ENCODE peak calls at places on chromosomes 16 and 17, in six cellular contexts. J is H9, D is mesendoderm, L is mesenchymal stem cell, V is IMR-90, N is H1. C is an unnamed sample.

GRCh38 chr17:39553326-39553945 is 54.3 kb downstream of the NEUROD2 start:
- DNase-seq in J (no peak), D (no peak), L (no peak), V (peak), N (no peak), C (no peak)

GRCh38 chr17:79777166-79777843 is 643 bp upstream of the CBX2 start:
- DNase-seq in J (peak), D (peak), L (peak), V (peak), N (no peak), C (peak)

GRCh38 chr16:49533436-49533835 is 159.8 kb downstream of the C16orf78 start:
- DNase-seq in J (no peak), D (no peak), L (no peak), V (no peak), N (no peak), C (no peak)

GRCh38 chr17:16912021-16912962 is 59.6 kb downstream of the TNFRSF13B start:
- DNase-seq in J (no peak), D (no peak), L (no peak), V (no peak), N (no peak), C (no peak)

GRCh38 chr17:10172241-10172741 is 26.1 kb downstream of the GAS7 start:
- DNase-seq in J (no peak), D (peak), L (peak), V (peak), N (no peak), C (no peak)

GRCh38 chr17:29977836-29978235 is 36.4 kb downstream of the EFCAB5 start:
- DNase-seq in J (no peak), D (no peak), L (peak), V (peak), N (no peak), C (no peak)

GRCh38 chr17:58231644-58232043 is 6.7 kb upstream of the LPO start:
- DNase-seq in J (no peak), D (no peak), L (no peak), V (peak), N (no peak), C (no peak)

GRCh38 chr17:4788807-4789700 is at the start of gene GLTPD2:
- DNase-seq in J (peak), D (peak), L (peak), V (no peak), N (no peak), C (peak)

GRCh38 chr17:76273435-76273921 is 8.3 kb downstream of the UBALD2 start:
- DNase-seq in J (no peak), D (no peak), L (peak), V (no peak), N (no peak), C (no peak)

GRCh38 chr16:68216240-68216639 is 19.7 kb downstream of the ESRP2 start:
- DNase-seq in J (no peak), D (no peak), L (no peak), V (no peak), N (no peak), C (no peak)

GRCh38 chr16:17364319-17365210 is 106.2 kb downstream of the XYLT1 start:
- DNase-seq in J (no peak), D (no peak), L (no peak), V (peak), N (no peak), C (no peak)

GRCh38 chr16:26593700-26594099 is 473.0 kb upstream of the C16orf82 start:
- DNase-seq in J (no peak), D (no peak), L (no peak), V (no peak), N (no peak), C (no peak)

GRCh38 chr16:11094075-11094593 is 149.8 kb downstream of the CLEC16A start:
- DNase-seq in J (no peak), D (peak), L (peak), V (peak), N (no peak), C (no peak)

GRCh38 chr17:19270347-19270950 is 33.3 kb downstream of the EPN2 start:
- DNase-seq in J (no peak), D (no peak), L (no peak), V (no peak), N (no peak), C (no peak)

GRCh38 chr17:51487947-51488346 is 227.6 kb downstream of the UTP18 start:
- DNase-seq in J (peak), D (peak), L (no peak), V (no peak), N (no peak), C (peak)

GRCh38 chr17:68346448-68346847 is 55.2 kb downstream of the ARSG start:
- DNase-seq in J (no peak), D (no peak), L (no peak), V (no peak), N (no peak), C (no peak)

GRCh38 chr16:56606071-56606687 is 2.2 kb upstream of the MT2A start:
- DNase-seq in J (no peak), D (no peak), L (no peak), V (peak), N (no peak), C (no peak)

GRCh38 chr16:86590501-86591144 is 12.3 kb downstream of the FOXL1 start:
- DNase-seq in J (no peak), D (no peak), L (peak), V (peak), N (no peak), C (no peak)

GRCh38 chr16:31874354-31875111 is 926 bp downstream of the ZNF267 start:
- DNase-seq in J (no peak), D (no peak), L (peak), V (peak), N (no peak), C (no peak)

GRCh38 chr17:79808763-79809529 is 12.1 kb upstream of the CBX8 start:
- DNase-seq in J (peak), D (peak), L (no peak), V (no peak), N (no peak), C (no peak)

GRCh38 chr17:52158450-52159042 is at the start of gene CA10:
- DNase-seq in J (peak), D (peak), L (no peak), V (no peak), N (peak), C (peak)

GRCh38 chr16:813204-813915 is 12.8 kb upstream of the GNG13 start:
- DNase-seq in J (peak), D (peak), L (peak), V (peak), N (no peak), C (peak)

GRCh38 chr17:16443390-16444257 is 28.3 kb downstream of the TRPV2 start:
- DNase-seq in J (peak), D (no peak), L (no peak), V (no peak), N (no peak), C (no peak)

GRCh38 chr17:48513097-48513496 is 17.7 kb downstream of the HOXB1 start:
- DNase-seq in J (no peak), D (no peak), L (no peak), V (no peak), N (no peak), C (no peak)

GRCh38 chr17:14525551-14526455 is 224.9 kb downstream of the HS3ST3B1 start:
- DNase-seq in J (peak), D (peak), L (no peak), V (no peak), N (peak), C (no peak)

GRCh38 chr17:41538565-41538991 is 10.5 kb upstream of the KRT19 start:
- DNase-seq in J (no peak), D (peak), L (peak), V (peak), N (no peak), C (no peak)

GRCh38 chr17:72837335-72837734 is 255.2 kb downstream of the SLC39A11 start:
- DNase-seq in J (no peak), D (no peak), L (no peak), V (no peak), N (no peak), C (peak)

GRCh38 chr17:14307560-14308024 is 6.7 kb downstream of the HS3ST3B1 start:
- DNase-seq in J (peak), D (no peak), L (peak), V (peak), N (no peak), C (no peak)

GRCh38 chr16:68737046-68737729 is at the start of gene CDH1:
- DNase-seq in J (peak), D (peak), L (no peak), V (no peak), N (peak), C (no peak)

GRCh38 chr17:76013377-76013932 is 12.8 kb downstream of the CDK3 start:
- DNase-seq in J (no peak), D (no peak), L (peak), V (no peak), N (no peak), C (no peak)

GRCh38 chr17:27544350-27545131 is 86.4 kb upstream of the LGALS9 start:
- DNase-seq in J (no peak), D (no peak), L (peak), V (peak), N (no peak), C (no peak)

GRCh38 chr16:51287231-51287630 is 136.2 kb upstream of the SALL1 start:
- DNase-seq in J (no peak), D (no peak), L (no peak), V (no peak), N (no peak), C (no peak)

GRCh38 chr16:54125751-54126655 is 160.6 kb downstream of the IRX3 start:
- DNase-seq in J (no peak), D (no peak), L (no peak), V (no peak), N (no peak), C (no peak)

GRCh38 chr17:74935585-74936469 is at the start of gene OTOP3:
- DNase-seq in J (no peak), D (no peak), L (no peak), V (no peak), N (no peak), C (no peak)

GRCh38 chr17:40548982-40549680 is 16.1 kb downstream of the CCR7 start:
- DNase-seq in J (peak), D (no peak), L (peak), V (peak), N (no peak), C (no peak)

GRCh38 chr17:71019699-71020098 is 850.4 kb downstream of the KCNJ2 start:
- DNase-seq in J (no peak), D (no peak), L (no peak), V (no peak), N (no peak), C (no peak)

GRCh38 chr16:66367968-66368891 is 1.7 kb downstream of the CDH5 start:
- DNase-seq in J (peak), D (no peak), L (no peak), V (no peak), N (no peak), C (no peak)
- H3K9ac ChIP-seq in J (peak), D (no peak), L (no peak), V (no peak), N (no peak), C (peak)

DNA sequence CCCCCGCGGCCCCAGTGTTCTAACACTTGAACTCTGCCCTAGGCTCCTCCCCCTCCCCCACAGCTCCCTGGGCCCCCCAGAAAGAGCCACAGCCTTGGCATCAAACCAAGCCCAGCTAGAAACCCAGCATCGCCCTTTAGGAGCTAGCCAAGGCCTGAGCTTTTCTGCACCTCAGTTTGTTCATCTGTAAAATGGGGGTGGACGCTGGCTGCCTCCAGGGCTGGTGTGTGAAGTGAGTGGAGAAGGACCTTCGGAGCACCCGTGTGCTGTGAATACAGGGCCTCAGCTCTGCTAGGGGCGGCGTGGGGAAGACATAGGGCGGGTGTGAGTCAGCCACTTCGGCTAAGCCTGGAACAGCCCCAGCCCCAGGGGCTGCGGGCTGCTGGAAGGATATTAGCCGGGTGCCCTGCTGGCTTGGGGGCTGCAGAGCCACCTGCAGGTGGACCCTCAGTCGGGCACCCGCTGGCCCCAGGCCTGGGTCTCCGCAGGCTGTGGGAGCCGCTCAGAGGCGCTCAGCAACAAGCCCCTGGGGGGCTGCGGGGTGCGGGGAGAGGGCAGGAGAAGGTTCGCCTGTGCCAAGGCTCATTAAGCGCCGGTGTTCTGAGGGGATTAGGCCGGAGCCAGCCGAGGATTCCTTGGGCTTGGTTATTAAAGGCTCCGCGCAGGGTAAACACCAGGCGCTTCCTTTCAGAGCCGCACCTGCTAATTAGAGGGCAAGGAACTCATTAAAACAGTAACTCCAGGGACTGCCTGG is 217.0 kb upstream of the CIBAR2 start:
- DNase-seq in J (peak), D (peak), L (peak), V (peak), N (no peak), C (peak)
- H2BK15ac ChIP-seq in J (no peak), D (peak), L (peak), V (no peak), N (no peak), C (peak)

GRCh38 chr16:4317471-4318170 is 1.8 kb downstream of the GLIS2 start:
- DNase-seq in J (no peak), D (no peak), L (peak), V (no peak), N (no peak), C (peak)

GRCh38 chr16:4316732-4317461 is 1.0 kb downstream of the GLIS2 start:
- DNase-seq in J (no peak), D (no peak), L (no peak), V (no peak), N (no peak), C (no peak)

GRCh38 chr16:4319454-4319853 is 3.6 kb downstream of the GLIS2 start:
- DNase-seq in J (no peak), D (no peak), L (no peak), V (no peak), N (no peak), C (no peak)

GRCh38 chr16:4320030-4320429 is 4.2 kb downstream of the GLIS2 start:
- DNase-seq in J (no peak), D (no peak), L (no peak), V (no peak), N (no peak), C (no peak)

GRCh38 chr16:4318171-4318910 is 2.5 kb downstream of the GLIS2 start:
- DNase-seq in J (no peak), D (no peak), L (no peak), V (no peak), N (no peak), C (no peak)
- H3K18ac ChIP-seq in J (no peak), D (no peak), L (peak), V (no peak), N (no peak), C (no peak)

GRCh38 chr16:48409839-48410610 is 24.8 kb upstream of the SIAH1 start:
- DNase-seq in J (no peak), D (no peak), L (peak), V (peak), N (no peak), C (no peak)
- H3K9ac ChIP-seq in J (no peak), D (no peak), L (peak), V (no peak), N (no peak), C (no peak)

C was measured in neuronal stem cell.